ENCODE peak calls at places on chromosomes 4 and X, in seven cellular contexts. One of them, this sample, is unnamed.

GRCh38 chr4:36343501-36343900 is 62.1 kb downstream of the DTHD1 start:
- DNase-seq in retina: no peak
- DNase-seq in kidney tubule cell: no peak
- DNase-seq in neuronal stem cell: no peak
- DNase-seq in NCI-H2081: no peak
- DNase-seq in H1: no peak
- DNase-seq in DMS 273 treated with DMSO at 0.1 percent for 48 hours: no peak
- DNase-seq in this sample: no peak

GRCh38 chr4:176839656-176840055 is 46.9 kb upstream of the VEGFC start:
- DNase-seq in H1: no peak
- DNase-seq in NCI-H2081: no peak
- DNase-seq in retina: no peak
- DNase-seq in neuronal stem cell: no peak
- DNase-seq in DMS 273 treated with DMSO at 0.1 percent for 48 hours: no peak
- DNase-seq in kidney tubule cell: peak; percentile 20
- DNase-seq in this sample: no peak

GRCh38 chr4:19492611-19493010 is 759.1 kb upstream of the SLIT2 start:
- DNase-seq in neuronal stem cell: no peak
- DNase-seq in DMS 273 treated with DMSO at 0.1 percent for 48 hours: no peak
- DNase-seq in NCI-H2081: no peak
- DNase-seq in H1: no peak
- DNase-seq in retina: no peak
- DNase-seq in kidney tubule cell: no peak
- DNase-seq in this sample: no peak

GRCh38 chr4:144732584-144733130 is 86.7 kb downstream of the HHIP start:
- DNase-seq in retina: no peak
- DNase-seq in neuronal stem cell: no peak
- DNase-seq in H1: no peak
- DNase-seq in NCI-H2081: no peak
- DNase-seq in DMS 273 treated with DMSO at 0.1 percent for 48 hours: no peak
- DNase-seq in kidney tubule cell: peak; percentile 51
- DNase-seq in this sample: no peak

GRCh38 chr4:72302981-72303704 is 265.9 kb downstream of the ADAMTS3 start:
- DNase-seq in DMS 273 treated with DMSO at 0.1 percent for 48 hours: no peak
- DNase-seq in kidney tubule cell: peak; percentile 56
- DNase-seq in neuronal stem cell: peak; percentile 53
- DNase-seq in H1: no peak
- DNase-seq in NCI-H2081: peak; percentile 33
- DNase-seq in retina: peak; percentile 67
- DNase-seq in this sample: no peak

GRCh38 chrX:119981286-119982070 is 37.9 kb upstream of the NKAP start:
- DNase-seq in kidney tubule cell: peak; percentile 30
- DNase-seq in retina: no peak
- DNase-seq in H1: no peak
- DNase-seq in NCI-H2081: peak; percentile 85
- DNase-seq in neuronal stem cell: no peak
- DNase-seq in DMS 273 treated with DMSO at 0.1 percent for 48 hours: no peak
- DNase-seq in this sample: peak; percentile 22

GRCh38 chr4:59729321-59729720 is 1470.8 kb upstream of the ADGRL3 start:
- DNase-seq in DMS 273 treated with DMSO at 0.1 percent for 48 hours: no peak
- DNase-seq in H1: no peak
- DNase-seq in retina: no peak
- DNase-seq in neuronal stem cell: no peak
- DNase-seq in NCI-H2081: no peak
- DNase-seq in kidney tubule cell: no peak
- DNase-seq in this sample: no peak

GRCh38 chr4:182752158-182752910 is 164.9 kb downstream of the DCTD start:
- DNase-seq in kidney tubule cell: peak; percentile 68
- DNase-seq in H1: no peak
- DNase-seq in DMS 273 treated with DMSO at 0.1 percent for 48 hours: no peak
- DNase-seq in retina: no peak
- DNase-seq in NCI-H2081: no peak
- DNase-seq in neuronal stem cell: no peak
- DNase-seq in this sample: no peak

GRCh38 chr4:99438578-99438875 is 3.4 kb upstream of the ADH7 start:
- DNase-seq in NCI-H2081: no peak
- DNase-seq in kidney tubule cell: no peak
- DNase-seq in neuronal stem cell: no peak
- DNase-seq in H1: no peak
- DNase-seq in retina: no peak
- DNase-seq in DMS 273 treated with DMSO at 0.1 percent for 48 hours: no peak
- DNase-seq in this sample: no peak

GRCh38 chrX:16999275-16999674 is 52.8 kb downstream of the REPS2 start:
- DNase-seq in neuronal stem cell: no peak
- DNase-seq in H1: no peak
- DNase-seq in NCI-H2081: no peak
- DNase-seq in retina: no peak
- DNase-seq in DMS 273 treated with DMSO at 0.1 percent for 48 hours: no peak
- DNase-seq in kidney tubule cell: no peak
- DNase-seq in this sample: no peak

GRCh38 chr4:1177274-1178141 is 5.1 kb upstream of the SPON2 start:
- DNase-seq in DMS 273 treated with DMSO at 0.1 percent for 48 hours: no peak
- DNase-seq in neuronal stem cell: no peak
- DNase-seq in kidney tubule cell: peak; percentile 55
- DNase-seq in H1: no peak
- DNase-seq in retina: no peak
- DNase-seq in NCI-H2081: no peak
- DNase-seq in this sample: no peak

GRCh38 chrX:44570524-44570923 is 27.9 kb upstream of the FUNDC1 start:
- DNase-seq in DMS 273 treated with DMSO at 0.1 percent for 48 hours: no peak
- DNase-seq in retina: no peak
- DNase-seq in neuronal stem cell: no peak
- DNase-seq in NCI-H2081: no peak
- DNase-seq in H1: no peak
- DNase-seq in kidney tubule cell: peak; percentile 15
- DNase-seq in this sample: no peak

GRCh38 chr4:183657564-183657963 is 1.4 kb downstream of the RWDD4 start:
- DNase-seq in NCI-H2081: no peak
- DNase-seq in kidney tubule cell: peak; percentile 5
- DNase-seq in retina: no peak
- DNase-seq in neuronal stem cell: no peak
- DNase-seq in DMS 273 treated with DMSO at 0.1 percent for 48 hours: no peak
- DNase-seq in H1: no peak
- DNase-seq in this sample: no peak

GRCh38 chr4:182536221-182536620 is 293.0 kb downstream of the TENM3 start:
- DNase-seq in neuronal stem cell: no peak
- DNase-seq in NCI-H2081: no peak
- DNase-seq in H1: no peak
- DNase-seq in retina: peak; percentile 54
- DNase-seq in kidney tubule cell: no peak
- DNase-seq in DMS 273 treated with DMSO at 0.1 percent for 48 hours: no peak
- DNase-seq in this sample: no peak

GRCh38 chr4:1794809-1795303 is 1.8 kb downstream of the FGFR3 start:
- DNase-seq in H1: no peak
- DNase-seq in retina: peak; percentile 68
- DNase-seq in NCI-H2081: no peak
- DNase-seq in neuronal stem cell: no peak
- DNase-seq in DMS 273 treated with DMSO at 0.1 percent for 48 hours: no peak
- DNase-seq in kidney tubule cell: no peak
- DNase-seq in this sample: no peak

GRCh38 chr4:150234246-150234645 is 156.0 kb downstream of the DCLK2 start:
- DNase-seq in retina: no peak
- DNase-seq in DMS 273 treated with DMSO at 0.1 percent for 48 hours: no peak
- DNase-seq in neuronal stem cell: no peak
- DNase-seq in kidney tubule cell: no peak
- DNase-seq in NCI-H2081: no peak
- DNase-seq in H1: no peak
- DNase-seq in this sample: no peak

GRCh38 chr4:186161138-186161537 is 30.2 kb upstream of the CYP4V2 start:
- DNase-seq in H1: no peak
- DNase-seq in kidney tubule cell: no peak
- DNase-seq in NCI-H2081: peak; percentile 1
- DNase-seq in DMS 273 treated with DMSO at 0.1 percent for 48 hours: no peak
- DNase-seq in neuronal stem cell: no peak
- DNase-seq in retina: no peak
- DNase-seq in this sample: no peak

GRCh38 chr4:78171482-78171881 is 114.4 kb downstream of the FRAS1 start:
- DNase-seq in NCI-H2081: no peak
- DNase-seq in retina: no peak
- DNase-seq in DMS 273 treated with DMSO at 0.1 percent for 48 hours: no peak
- DNase-seq in kidney tubule cell: no peak
- DNase-seq in neuronal stem cell: no peak
- DNase-seq in H1: no peak
- DNase-seq in this sample: no peak

GRCh38 chr4:149005191-149005590 is 563.0 kb upstream of the NR3C2 start:
- DNase-seq in H1: no peak
- DNase-seq in NCI-H2081: no peak
- DNase-seq in kidney tubule cell: no peak
- DNase-seq in retina: no peak
- DNase-seq in neuronal stem cell: no peak
- DNase-seq in DMS 273 treated with DMSO at 0.1 percent for 48 hours: no peak
- DNase-seq in this sample: no peak

GRCh38 chr4:2583517-2583916 is 47.1 kb downstream of the FAM193A start:
- DNase-seq in NCI-H2081: no peak
- DNase-seq in neuronal stem cell: no peak
- DNase-seq in kidney tubule cell: peak; percentile 44
- DNase-seq in DMS 273 treated with DMSO at 0.1 percent for 48 hours: no peak
- DNase-seq in H1: no peak
- DNase-seq in retina: no peak
- DNase-seq in this sample: no peak

GRCh38 chr4:83862471-83862870 is 326.6 kb downstream of the GPAT3 start:
- DNase-seq in DMS 273 treated with DMSO at 0.1 percent for 48 hours: no peak
- DNase-seq in retina: no peak
- DNase-seq in H1: no peak
- DNase-seq in neuronal stem cell: no peak
- DNase-seq in kidney tubule cell: no peak
- DNase-seq in NCI-H2081: no peak
- DNase-seq in this sample: no peak

GRCh38 chrX:151359931-151360871 is 36.8 kb upstream of the VMA21 start:
- DNase-seq in H1: no peak
- DNase-seq in NCI-H2081: no peak
- DNase-seq in DMS 273 treated with DMSO at 0.1 percent for 48 hours: no peak
- DNase-seq in retina: peak; percentile 68
- DNase-seq in neuronal stem cell: peak; percentile 43
- DNase-seq in kidney tubule cell: peak; percentile 13
- DNase-seq in this sample: no peak

GRCh38 chr4:7006411-7006810 is 36.8 kb upstream of the TADA2B start:
- DNase-seq in retina: no peak
- DNase-seq in NCI-H2081: no peak
- DNase-seq in kidney tubule cell: no peak
- DNase-seq in DMS 273 treated with DMSO at 0.1 percent for 48 hours: no peak
- DNase-seq in neuronal stem cell: no peak
- DNase-seq in H1: no peak
- DNase-seq in this sample: no peak

GRCh38 chr4:5018603-5019002 is 655 bp downstream of the CYTL1 start:
- DNase-seq in neuronal stem cell: no peak
- DNase-seq in kidney tubule cell: no peak
- DNase-seq in H1: no peak
- DNase-seq in DMS 273 treated with DMSO at 0.1 percent for 48 hours: no peak
- DNase-seq in retina: no peak
- DNase-seq in NCI-H2081: no peak
- DNase-seq in this sample: no peak

GRCh38 chr4:81757706-81758105 is 286.0 kb upstream of the RASGEF1B start:
- DNase-seq in NCI-H2081: peak; percentile 46
- DNase-seq in neuronal stem cell: no peak
- DNase-seq in DMS 273 treated with DMSO at 0.1 percent for 48 hours: no peak
- DNase-seq in H1: no peak
- DNase-seq in retina: peak; percentile 19
- DNase-seq in kidney tubule cell: no peak
- DNase-seq in this sample: no peak